ENCODE peak calls at places on chromosome 5, in four cellular contexts. One of them, this sample, is unnamed.

GRCh38 chr5:92652735-92653134 is 928.3 kb downstream of the NR2F1-AS1 start:
- DNase-seq in K562: no peak
- DNase-seq in HepG2: no peak
- DNase-seq in HCT116: no peak
- DNase-seq in this sample: no peak

GRCh38 chr5:8057764-8058163 is 188.8 kb downstream of the MTRR start:
- DNase-seq in K562: peak
- DNase-seq in HepG2: no peak
- DNase-seq in HCT116: no peak
- DNase-seq in this sample: no peak

GRCh38 chr5:149387982-149388381 is 8.9 kb upstream of the IL17B start:
- DNase-seq in K562: no peak
- DNase-seq in HepG2: no peak
- DNase-seq in HCT116: no peak
- DNase-seq in this sample: no peak

GRCh38 chr5:38598296-38598993 is 42.0 kb upstream of the LIFR start:
- DNase-seq in K562: no peak
- DNase-seq in HepG2: no peak
- DNase-seq in HCT116: no peak
- DNase-seq in this sample: no peak

GRCh38 chr5:37005946-37006540 is 129.5 kb downstream of the NIPBL start:
- DNase-seq in K562: peak
- DNase-seq in HepG2: peak
- DNase-seq in HCT116: peak
- DNase-seq in this sample: no peak

GRCh38 chr5:16549491-16550233 is 67.1 kb downstream of the RETREG1 start:
- DNase-seq in K562: no peak
- DNase-seq in HepG2: no peak
- DNase-seq in HCT116: no peak
- DNase-seq in this sample: no peak

GRCh38 chr5:13498279-13498678 is 446.2 kb downstream of the DNAH5 start:
- DNase-seq in K562: no peak
- DNase-seq in HepG2: peak
- DNase-seq in HCT116: no peak
- DNase-seq in this sample: no peak

GRCh38 chr5:146724975-146725374 is 153.6 kb downstream of the PPP2R2B start:
- DNase-seq in K562: no peak
- DNase-seq in HepG2: no peak
- DNase-seq in HCT116: no peak
- DNase-seq in this sample: no peak

GRCh38 chr5:42583322-42583721 is 160.1 kb downstream of the GHR start:
- DNase-seq in K562: peak
- DNase-seq in HepG2: peak
- DNase-seq in HCT116: peak
- DNase-seq in this sample: peak

GRCh38 chr5:77741608-77742007 is 34.5 kb downstream of the TBCA start:
- DNase-seq in K562: no peak
- DNase-seq in HepG2: no peak
- DNase-seq in HCT116: no peak
- DNase-seq in this sample: no peak

GRCh38 chr5:138177936-138178515 is 404 bp downstream of the BRD8 start:
- DNase-seq in K562: peak
- DNase-seq in HepG2: peak
- DNase-seq in HCT116: no peak
- DNase-seq in this sample: no peak

GRCh38 chr5:39427225-39427624 is 2.4 kb upstream of the DAB2 start:
- DNase-seq in K562: no peak
- DNase-seq in HepG2: no peak
- DNase-seq in HCT116: no peak
- DNase-seq in this sample: no peak

GRCh38 chr5:143225511-143225910 is 178.0 kb downstream of the NR3C1 start:
- DNase-seq in K562: no peak
- DNase-seq in HepG2: no peak
- DNase-seq in HCT116: no peak
- DNase-seq in this sample: no peak

GRCh38 chr5:3394046-3394597 is 201.5 kb upstream of the IRX1 start:
- DNase-seq in K562: no peak
- DNase-seq in HepG2: no peak
- DNase-seq in HCT116: no peak
- DNase-seq in this sample: no peak

GRCh38 chr5:55546991-55547390 is 12.2 kb upstream of the PLPP1 start:
- DNase-seq in K562: no peak
- DNase-seq in HepG2: peak
- DNase-seq in HCT116: no peak
- DNase-seq in this sample: no peak

GRCh38 chr5:135450957-135451356 is 1.2 kb downstream of the TIFAB start:
- DNase-seq in K562: no peak
- DNase-seq in HepG2: no peak
- DNase-seq in HCT116: no peak
- DNase-seq in this sample: no peak

GRCh38 chr5:110054240-110054639 is 364.5 kb downstream of the MAN2A1 start:
- DNase-seq in K562: peak
- DNase-seq in HepG2: peak
- DNase-seq in HCT116: peak
- DNase-seq in this sample: no peak

GRCh38 chr5:2378976-2379375 is 372.5 kb downstream of the IRX2 start:
- DNase-seq in K562: no peak
- DNase-seq in HepG2: no peak
- DNase-seq in HCT116: no peak
- DNase-seq in this sample: no peak

GRCh38 chr5:77924081-77924480 is 147.9 kb upstream of the TBCA start:
- DNase-seq in K562: no peak
- DNase-seq in HepG2: no peak
- DNase-seq in HCT116: no peak
- DNase-seq in this sample: no peak

GRCh38 chr5:149777382-149777781 is 47.3 kb downstream of the PPARGC1B start:
- DNase-seq in K562: no peak
- DNase-seq in HepG2: no peak
- DNase-seq in HCT116: no peak
- DNase-seq in this sample: no peak

GRCh38 chr5:66981705-66982387 is 214.8 kb downstream of the CD180 start:
- DNase-seq in K562: no peak
- DNase-seq in HepG2: no peak
- DNase-seq in HCT116: no peak
- DNase-seq in this sample: no peak

GRCh38 chr5:178486305-178486704 is 103.9 kb downstream of the COL23A1 start:
- DNase-seq in K562: no peak
- DNase-seq in HepG2: no peak
- DNase-seq in HCT116: no peak
- DNase-seq in this sample: no peak

GRCh38 chr5:129768715-129769114 is 20.8 kb downstream of the MINAR2 start:
- DNase-seq in K562: no peak
- DNase-seq in HepG2: no peak
- DNase-seq in HCT116: no peak
- DNase-seq in this sample: no peak

GRCh38 chr5:129770034-129770433 is 22.1 kb downstream of the MINAR2 start:
- DNase-seq in K562: no peak
- DNase-seq in HepG2: no peak
- DNase-seq in HCT116: no peak
- DNase-seq in this sample: no peak

GRCh38 chr5:129766798-129767197 is 18.9 kb downstream of the MINAR2 start:
- DNase-seq in K562: no peak
- DNase-seq in HepG2: no peak
- DNase-seq in HCT116: no peak
- DNase-seq in this sample: no peak

GRCh38 chr5:129767927-129768380 is 20.1 kb downstream of the MINAR2 start:
- DNase-seq in K562: peak
- DNase-seq in HepG2: peak
- DNase-seq in HCT116: peak
- DNase-seq in this sample: peak

DNA sequence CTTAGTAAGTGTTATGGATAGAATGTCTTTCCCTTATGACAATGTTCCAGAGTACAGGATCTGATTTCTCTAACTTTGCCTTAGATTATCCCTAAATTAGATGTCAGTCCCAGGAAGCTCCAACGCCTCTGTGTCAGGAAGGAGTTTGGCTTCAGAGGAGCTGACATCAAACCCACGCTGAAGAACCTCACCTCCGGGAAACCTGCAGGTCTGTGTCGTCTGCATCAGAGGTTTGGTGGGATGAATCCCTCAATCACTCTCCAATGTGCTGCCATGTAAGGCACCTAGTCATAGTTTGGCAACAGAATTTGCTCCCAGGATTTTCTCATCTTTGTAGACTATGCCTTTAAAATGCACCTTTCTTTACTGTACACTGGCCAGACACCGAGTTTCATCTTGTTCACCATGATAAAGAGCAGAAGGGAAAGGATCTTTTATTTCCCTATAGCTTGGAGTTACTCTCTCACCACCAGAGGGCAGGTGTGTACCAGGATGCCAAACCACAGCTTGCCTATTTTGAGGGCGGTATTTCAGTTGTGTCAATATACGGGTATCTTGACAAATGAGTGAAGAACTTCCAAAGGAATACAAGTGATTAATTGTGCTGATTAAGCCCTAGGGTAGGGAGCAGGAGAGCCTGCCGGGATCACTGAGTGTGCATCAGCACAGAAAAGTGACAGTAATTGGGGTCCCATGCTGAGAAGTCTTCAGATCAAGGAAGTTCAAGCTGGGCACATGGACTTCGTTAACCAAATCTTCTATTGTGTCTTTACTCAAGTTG is 23.4 kb downstream of the MINAR2 start:
- DNase-seq in K562: peak
- DNase-seq in HepG2: peak
- DNase-seq in HCT116: peak
- DNase-seq in this sample: peak
- H3K4me3 ChIP-seq in K562: no peak
- H3K4me3 ChIP-seq in HepG2: no peak
- H3K4me3 ChIP-seq in HCT116: no peak
- H3K4me3 ChIP-seq in this sample: no peak

DNA sequence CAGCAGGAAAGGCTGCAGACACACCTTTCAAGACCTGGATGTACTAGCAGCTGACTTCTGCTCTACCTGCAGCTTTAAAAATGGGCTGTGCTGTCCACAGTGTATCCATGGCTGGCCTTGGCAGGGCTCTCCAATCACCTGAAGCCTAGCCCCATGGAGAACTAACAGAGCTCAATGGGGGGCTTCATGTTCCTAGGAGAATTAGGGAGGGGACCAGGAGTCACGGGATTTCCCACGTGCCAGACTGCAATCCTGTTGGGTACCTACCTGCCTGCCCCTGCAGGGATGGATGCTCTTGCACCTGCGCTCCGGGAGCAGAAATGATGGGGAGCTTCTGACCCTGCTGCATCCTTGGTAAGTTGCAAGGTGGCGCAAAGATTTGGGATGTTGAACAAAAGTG is 462.1 kb downstream of the ICE1 start:
- DNase-seq in K562: no peak
- DNase-seq in HepG2: no peak
- DNase-seq in HCT116: no peak
- DNase-seq in this sample: no peak
- TF ChIP-seq TCF7L2 in K562: no peak
- TF ChIP-seq TCF7L2 in HepG2: no peak
- TF ChIP-seq TCF7L2 in HCT116: no peak
- TF ChIP-seq TCF7L2 in this sample: no peak

GRCh38 chr5:172488221-172488620 is 33.9 kb upstream of the SH3PXD2B start:
- DNase-seq in K562: no peak
- DNase-seq in HepG2: no peak
- DNase-seq in HCT116: no peak
- DNase-seq in this sample: no peak
- H3K4me3 ChIP-seq in K562: no peak
- H3K4me3 ChIP-seq in HepG2: no peak
- H3K4me3 ChIP-seq in HCT116: no peak
- H3K4me3 ChIP-seq in this sample: no peak

DNA sequence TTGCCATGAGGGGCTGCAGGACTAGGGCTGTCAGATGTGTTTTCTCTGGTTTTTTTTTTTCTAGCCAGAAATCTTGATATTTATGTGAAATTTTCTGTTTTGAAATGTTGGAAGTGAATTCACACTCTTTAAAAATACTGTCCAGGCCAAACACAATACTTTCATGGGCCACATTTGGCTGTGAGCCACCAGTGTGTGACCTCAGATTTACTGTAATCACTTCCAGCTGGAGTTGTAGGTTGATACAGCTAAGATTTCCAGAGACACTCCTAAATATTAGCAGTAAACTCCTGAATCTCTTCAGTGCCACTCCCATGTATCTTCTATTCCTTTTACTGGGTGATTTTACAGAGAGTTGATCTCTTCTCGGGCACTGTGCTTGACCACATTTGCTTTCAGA is 92.2 kb upstream of the CKMT2 start:
- DNase-seq in K562: no peak
- DNase-seq in HepG2: no peak
- DNase-seq in HCT116: no peak
- DNase-seq in this sample: no peak
- TF ChIP-seq TCF7L2 in K562: no peak
- TF ChIP-seq TCF7L2 in HepG2: no peak
- TF ChIP-seq TCF7L2 in HCT116: no peak
- TF ChIP-seq TCF7L2 in this sample: no peak

DNA sequence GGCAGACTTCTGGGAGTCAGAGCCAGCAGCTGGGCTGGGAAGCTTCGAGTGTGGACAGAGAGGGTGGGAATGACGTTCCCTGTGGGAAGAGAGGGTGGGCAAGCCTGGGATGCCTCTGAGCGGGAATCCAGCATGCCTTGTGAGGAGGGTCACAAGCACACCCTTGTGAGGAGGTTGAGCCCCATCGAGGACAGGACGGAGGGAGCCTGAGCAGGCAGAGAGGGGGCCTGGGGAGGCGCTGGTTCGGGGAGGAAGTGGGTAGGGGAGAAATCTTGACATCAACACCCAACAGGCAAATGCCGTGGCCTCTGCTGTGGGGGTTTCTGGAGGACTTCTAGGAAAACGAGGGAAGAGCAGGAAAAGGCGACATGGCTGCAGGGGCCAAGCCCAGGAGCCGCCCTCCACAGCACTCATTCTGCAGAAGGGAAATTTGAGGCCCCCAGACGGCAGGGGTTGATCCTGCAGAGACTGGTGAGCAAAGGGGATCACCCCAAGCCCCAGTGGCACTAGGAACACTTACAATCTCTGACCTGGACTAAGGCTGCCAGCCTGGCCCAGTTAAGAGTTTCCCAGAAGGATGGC is 1.1 kb upstream of the IL13 start:
- DNase-seq in K562: no peak
- DNase-seq in HepG2: no peak
- DNase-seq in HCT116: no peak
- DNase-seq in this sample: no peak
- H3K4me3 ChIP-seq in K562: no peak
- H3K4me3 ChIP-seq in HepG2: no peak
- H3K4me3 ChIP-seq in HCT116: no peak
- H3K4me3 ChIP-seq in this sample: no peak

GRCh38 chr5:175696139-175696854 is 38.4 kb downstream of the HRH2 start:
- DNase-seq in K562: peak
- DNase-seq in HepG2: no peak
- DNase-seq in HCT116: peak
- DNase-seq in this sample: no peak
- TF ChIP-seq TCF7L2 in K562: no peak
- TF ChIP-seq TCF7L2 in HepG2: no peak
- TF ChIP-seq TCF7L2 in HCT116: no peak
- TF ChIP-seq TCF7L2 in this sample: no peak

GRCh38 chr5:963310-963672 is 45.3 kb upstream of the NKD2 start:
- DNase-seq in K562: no peak
- DNase-seq in HepG2: no peak
- DNase-seq in HCT116: no peak
- DNase-seq in this sample: no peak
- H3K4me3 ChIP-seq in K562: no peak
- H3K4me3 ChIP-seq in HepG2: no peak
- H3K4me3 ChIP-seq in HCT116: no peak
- H3K4me3 ChIP-seq in this sample: no peak